ENCODE peak calls at places on chromosomes 7 and 10, in ten cellular contexts. W, N, Y, V, G, B, X, J, M and H are unnamed samples.

GRCh38 chr7:140475747-140476333 is 3.5 kb downstream of the MKRN1 start:
- DNase-seq in W (peak), N (peak), Y (no peak), V (no peak), G (no peak), B (no peak), X (no peak), J (peak), M (no peak), H (peak)

GRCh38 chr7:112080974-112081373 is 125.2 kb downstream of the DOCK4 start:
- DNase-seq in W (no peak), N (no peak), Y (no peak), V (no peak), G (no peak), B (no peak), X (no peak), J (peak), M (peak), H (no peak)

GRCh38 chr7:105304040-105304895 is 84.5 kb downstream of the SRPK2 start:
- DNase-seq in W (no peak), N (peak), Y (no peak), V (no peak), G (no peak), B (no peak), X (no peak), J (no peak), M (peak), H (no peak)

GRCh38 chr7:7921830-7922229 is 46.8 kb upstream of the GLCCI1 start:
- DNase-seq in W (no peak), N (no peak), Y (no peak), V (no peak), G (no peak), B (no peak), X (no peak), J (no peak), M (no peak), H (no peak)

GRCh38 chr10:122267849-122268737 is 3.0 kb upstream of the BTBD16 start:
- DNase-seq in W (peak), N (peak), Y (no peak), V (peak), G (no peak), B (peak), X (peak), J (peak), M (no peak), H (peak)

GRCh38 chr7:141451232-141451631 is 100.0 kb upstream of the AGK start:
- DNase-seq in W (no peak), N (no peak), Y (no peak), V (no peak), G (no peak), B (no peak), X (no peak), J (no peak), M (no peak), H (no peak)

GRCh38 chr7:46576950-46577349 is 655.9 kb upstream of the IGFBP3 start:
- DNase-seq in W (no peak), N (no peak), Y (no peak), V (no peak), G (no peak), B (no peak), X (no peak), J (no peak), M (no peak), H (no peak)

GRCh38 chr7:32318300-32319018 is 171.7 kb downstream of the LSM5 start:
- DNase-seq in W (no peak), N (no peak), Y (no peak), V (no peak), G (no peak), B (no peak), X (peak), J (no peak), M (no peak), H (no peak)

GRCh38 chr10:98269435-98269912 is 1.5 kb upstream of the LOXL4 start:
- DNase-seq in W (peak), N (peak), Y (peak), V (peak), G (peak), B (no peak), X (peak), J (peak), M (peak), H (no peak)

GRCh38 chr10:13945760-13946460 is 359.1 kb downstream of the PRPF18 start:
- DNase-seq in W (no peak), N (no peak), Y (no peak), V (no peak), G (no peak), B (no peak), X (no peak), J (peak), M (no peak), H (no peak)

GRCh38 chr7:119842337-119842736 is 430.6 kb upstream of the KCND2 start:
- DNase-seq in W (no peak), N (no peak), Y (no peak), V (no peak), G (no peak), B (no peak), X (no peak), J (no peak), M (no peak), H (no peak)

GRCh38 chr10:47065903-47066302 is 154.7 kb downstream of the PTPN20 start:
- DNase-seq in W (no peak), N (no peak), Y (no peak), V (no peak), G (no peak), B (no peak), X (no peak), J (no peak), M (no peak), H (no peak)

GRCh38 chr10:34507217-34507616 is 307.9 kb downstream of the PARD3 start:
- DNase-seq in W (no peak), N (no peak), Y (no peak), V (no peak), G (no peak), B (no peak), X (no peak), J (no peak), M (no peak), H (no peak)

GRCh38 chr10:26765549-26765948 is 68.0 kb downstream of the PDSS1 start:
- DNase-seq in W (no peak), N (no peak), Y (no peak), V (no peak), G (no peak), B (no peak), X (no peak), J (no peak), M (no peak), H (no peak)

GRCh38 chr10:12782537-12782936 is 219.0 kb downstream of the CCDC3 start:
- DNase-seq in W (peak), N (peak), Y (no peak), V (peak), G (no peak), B (no peak), X (peak), J (peak), M (no peak), H (no peak)

GRCh38 chr7:99224263-99224947 is 16.5 kb upstream of the KPNA7 start:
- DNase-seq in W (no peak), N (peak), Y (no peak), V (no peak), G (peak), B (no peak), X (no peak), J (peak), M (peak), H (no peak)

GRCh38 chr10:34438741-34439140 is 376.4 kb downstream of the PARD3 start:
- DNase-seq in W (no peak), N (no peak), Y (no peak), V (no peak), G (no peak), B (no peak), X (no peak), J (no peak), M (no peak), H (no peak)

GRCh38 chr7:48096273-48096672 is 7.2 kb downstream of the UPP1 start:
- DNase-seq in W (no peak), N (no peak), Y (no peak), V (no peak), G (no peak), B (no peak), X (no peak), J (no peak), M (no peak), H (no peak)

GRCh38 chr7:158574308-158575036 is 13.2 kb downstream of the PTPRN2 start:
- DNase-seq in W (no peak), N (no peak), Y (no peak), V (no peak), G (no peak), B (no peak), X (no peak), J (no peak), M (no peak), H (no peak)

GRCh38 chr7:158570449-158571170 is 17.0 kb downstream of the PTPRN2 start:
- DNase-seq in W (no peak), N (no peak), Y (no peak), V (no peak), G (no peak), B (no peak), X (no peak), J (no peak), M (no peak), H (no peak)

GRCh38 chr7:158569858-158570239 is 17.8 kb downstream of the PTPRN2 start:
- DNase-seq in W (no peak), N (no peak), Y (no peak), V (no peak), G (no peak), B (no peak), X (no peak), J (no peak), M (no peak), H (no peak)

GRCh38 chr7:158573310-158573709 is 14.3 kb downstream of the PTPRN2 start:
- DNase-seq in W (no peak), N (no peak), Y (no peak), V (no peak), G (no peak), B (no peak), X (no peak), J (no peak), M (no peak), H (no peak)

DNA sequence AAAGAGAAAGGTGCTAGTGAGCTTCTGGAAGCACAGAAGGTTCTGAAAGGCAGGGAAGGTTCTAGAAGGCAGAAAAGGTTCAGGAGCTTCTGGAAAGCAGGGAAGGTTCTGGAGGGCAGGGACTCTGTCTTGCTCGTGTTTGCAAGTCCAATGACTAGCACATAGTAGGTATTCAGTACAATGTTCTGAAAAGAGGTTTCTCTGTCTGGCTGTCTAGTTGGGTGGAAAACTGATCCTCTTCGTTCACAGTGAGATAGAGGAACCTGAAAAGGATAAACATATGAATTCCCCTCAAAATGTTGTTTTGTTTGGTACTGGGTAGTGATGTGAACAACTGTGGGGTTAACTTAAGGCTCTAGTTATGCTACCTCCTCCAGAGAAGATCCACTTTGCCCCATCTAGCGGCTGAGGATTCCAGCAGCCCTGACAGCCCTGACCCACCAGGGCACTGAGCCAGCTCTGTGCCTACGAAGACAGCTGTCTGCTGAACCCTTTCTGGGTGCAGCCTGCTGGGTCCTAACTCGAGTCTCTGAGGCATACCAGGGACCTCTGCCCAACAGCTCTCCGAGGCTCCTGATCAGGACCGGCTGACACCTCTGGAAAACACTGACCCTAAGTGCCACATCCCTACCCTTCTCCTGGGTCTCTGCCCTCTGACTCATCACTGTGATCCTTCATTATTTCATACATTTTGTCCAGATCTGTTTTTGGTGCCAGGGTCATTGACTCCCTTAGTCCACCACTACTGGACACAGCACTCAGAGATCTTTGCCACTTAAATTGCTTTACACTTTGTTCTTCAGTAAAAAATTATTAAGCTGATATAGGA is 15.4 kb downstream of the PTPRN2 start:
- DNase-seq in W (no peak), N (no peak), Y (no peak), V (no peak), G (no peak), B (no peak), X (no peak), J (peak), M (no peak), H (no peak)
- TF ChIP-seq CTCF in W (no peak), N (no peak), Y (no peak), V (no peak), G (no peak), B (no peak), X (peak), J (no peak), M (no peak), H (no peak)

DNA sequence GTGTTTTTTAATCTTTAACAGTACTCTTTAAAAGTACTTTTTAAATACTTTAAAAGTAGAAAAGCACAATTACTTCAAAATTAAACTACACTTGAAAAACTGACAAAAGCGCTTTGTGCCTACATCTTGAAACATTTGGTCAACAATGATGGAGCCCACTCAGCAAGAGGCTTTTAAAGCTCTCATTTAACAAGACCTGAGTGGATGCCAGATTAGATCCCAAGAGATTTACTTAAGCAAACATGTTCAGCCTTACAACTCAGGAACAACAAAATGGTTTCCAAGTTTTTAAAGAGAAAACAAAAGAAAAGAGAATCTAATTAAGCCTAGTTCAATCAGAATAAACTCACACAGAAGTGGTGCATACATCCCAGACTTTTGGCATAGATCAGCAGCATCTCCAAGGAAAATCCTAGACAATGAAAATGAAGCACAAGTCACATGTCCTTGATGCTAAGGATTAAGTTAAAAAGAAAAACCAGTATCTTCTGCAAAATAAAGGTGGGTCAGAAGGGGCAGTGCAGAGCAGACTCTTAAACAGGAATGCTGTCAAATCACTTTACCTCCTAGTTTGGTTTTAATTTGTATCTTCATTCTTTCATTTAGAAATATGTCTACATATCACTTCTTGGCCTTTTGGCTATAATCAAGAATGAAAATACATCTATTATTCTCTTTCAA is 26.2 kb downstream of the HIBADH start:
- DNase-seq in W (no peak), N (no peak), Y (no peak), V (no peak), G (no peak), B (no peak), X (no peak), J (no peak), M (no peak), H (no peak)
- TF ChIP-seq CTCF in W (no peak), N (no peak), Y (no peak), V (no peak), G (no peak), B (no peak), X (no peak), J (no peak), M (no peak), H (no peak)

GRCh38 chr10:70265032-70265689 is 18.6 kb downstream of the NPFFR1 start:
- DNase-seq in W (no peak), N (peak), Y (no peak), V (no peak), G (no peak), B (no peak), X (no peak), J (no peak), M (no peak), H (no peak)

GRCh38 chr10:70266056-70266455 is 17.7 kb downstream of the NPFFR1 start:
- DNase-seq in W (no peak), N (no peak), Y (no peak), V (no peak), G (no peak), B (no peak), X (no peak), J (no peak), M (no peak), H (no peak)

GRCh38 chr10:70266701-70267100 is 17.1 kb downstream of the NPFFR1 start:
- DNase-seq in W (no peak), N (no peak), Y (no peak), V (no peak), G (no peak), B (no peak), X (no peak), J (no peak), M (no peak), H (no peak)

GRCh38 chr10:70268376-70268775 is 15.4 kb downstream of the NPFFR1 start:
- DNase-seq in W (no peak), N (no peak), Y (no peak), V (no peak), G (no peak), B (no peak), X (no peak), J (no peak), M (no peak), H (no peak)

DNA sequence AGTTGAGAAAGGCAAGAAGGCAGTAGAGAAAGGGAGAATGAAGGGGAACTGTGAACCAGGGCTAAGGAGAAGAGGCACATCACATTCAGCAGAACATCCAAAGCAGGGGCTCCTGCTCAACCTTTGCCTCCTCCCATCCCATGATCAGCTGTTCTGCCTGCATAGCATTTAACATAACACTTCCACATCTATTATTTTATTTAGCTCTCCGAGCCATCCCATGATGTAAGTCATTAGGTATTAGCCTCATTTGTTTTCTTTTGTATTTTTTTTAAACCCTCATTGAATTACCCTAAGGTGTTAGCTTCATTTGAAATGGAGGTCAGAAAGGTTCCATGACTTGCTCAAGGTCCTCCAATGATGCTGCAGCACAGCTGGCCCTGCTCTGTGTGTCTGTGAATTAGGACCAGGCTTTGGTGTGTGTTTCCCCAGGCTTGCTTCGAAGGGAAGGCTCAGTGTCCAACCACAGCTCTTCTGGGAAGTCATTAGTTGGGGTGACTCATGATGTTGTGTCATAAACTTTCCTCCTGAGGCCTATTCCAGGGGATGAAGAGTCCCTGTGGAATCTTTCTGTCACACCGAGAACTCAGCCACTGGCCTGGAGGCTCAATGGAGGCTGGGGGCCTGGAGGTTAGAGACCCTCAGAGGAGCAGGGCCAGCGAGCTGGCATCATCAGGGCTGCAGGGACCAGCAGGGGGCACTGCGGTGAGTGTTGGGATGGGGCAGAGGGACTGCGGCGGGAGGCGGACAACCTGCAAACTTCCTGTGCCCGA is 16.5 kb downstream of the NPFFR1 start:
- DNase-seq in W (no peak), N (peak), Y (peak), V (no peak), G (no peak), B (no peak), X (no peak), J (no peak), M (peak), H (no peak)
- TF ChIP-seq CTCF in W (no peak), N (no peak), Y (peak), V (no peak), G (no peak), B (no peak), X (peak), J (no peak), M (peak), H (peak)

GRCh38 chr7:33794419-33794818 is 110.9 kb upstream of the BMPER start:
- DNase-seq in W (no peak), N (no peak), Y (no peak), V (no peak), G (no peak), B (no peak), X (no peak), J (no peak), M (no peak), H (no peak)

GRCh38 chr7:33792041-33792440 is 113.3 kb upstream of the BMPER start:
- DNase-seq in W (no peak), N (no peak), Y (no peak), V (no peak), G (no peak), B (no peak), X (no peak), J (no peak), M (no peak), H (no peak)

GRCh38 chr7:33794959-33795358 is 110.4 kb upstream of the BMPER start:
- DNase-seq in W (no peak), N (no peak), Y (no peak), V (no peak), G (no peak), B (no peak), X (no peak), J (no peak), M (no peak), H (no peak)

GRCh38 chr7:33792547-33793105 is 112.7 kb upstream of the BMPER start:
- DNase-seq in W (no peak), N (no peak), Y (no peak), V (no peak), G (no peak), B (no peak), X (no peak), J (no peak), M (no peak), H (no peak)

GRCh38 chr7:33793616-33794015 is 111.7 kb upstream of the BMPER start:
- DNase-seq in W (no peak), N (no peak), Y (no peak), V (no peak), G (no peak), B (no peak), X (no peak), J (no peak), M (no peak), H (no peak)
- TF ChIP-seq CTCF in W (no peak), N (no peak), Y (no peak), V (no peak), G (no peak), B (no peak), X (no peak), J (no peak), M (no peak), H (no peak)

DNA sequence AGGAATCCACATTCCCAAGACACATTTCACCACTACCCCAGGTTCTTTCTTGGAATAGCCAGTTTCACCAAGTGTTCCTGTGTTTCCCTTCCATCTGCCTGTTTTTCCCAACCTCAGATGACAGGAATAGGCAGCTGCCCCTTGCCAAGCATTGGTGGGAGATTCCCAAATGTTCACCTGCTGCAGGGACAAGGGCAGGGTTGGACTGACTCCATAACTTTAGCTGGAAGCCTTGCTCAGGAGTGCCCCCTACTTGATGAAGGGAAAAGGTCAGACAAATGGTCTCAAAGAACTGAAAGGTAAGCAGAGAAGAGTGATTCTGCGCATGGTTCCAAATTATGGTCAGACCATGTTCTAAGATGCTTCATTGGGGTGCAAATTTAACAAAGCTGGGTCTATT is 45.1 kb upstream of the LYZL1 start:
- DNase-seq in W (no peak), N (peak), Y (no peak), V (no peak), G (no peak), B (no peak), X (no peak), J (no peak), M (no peak), H (no peak)
- TF ChIP-seq CTCF in W (no peak), N (peak), Y (peak), V (peak), G (no peak), B (no peak), X (peak), J (no peak), M (peak), H (peak)

GRCh38 chr7:30925913-30926312 is 14.3 kb downstream of the AQP1 start:
- DNase-seq in W (peak), N (no peak), Y (no peak), V (no peak), G (peak), B (peak), X (peak), J (no peak), M (no peak), H (peak)
- TF ChIP-seq CTCF in W (no peak), N (no peak), Y (no peak), V (no peak), G (no peak), B (no peak), X (no peak), J (no peak), M (no peak), H (no peak)

GRCh38 chr10:323651-324293 is 188.5 kb downstream of the ZMYND11 start:
- DNase-seq in W (peak), N (peak), Y (peak), V (peak), G (peak), B (no peak), X (peak), J (no peak), M (peak), H (no peak)
- TF ChIP-seq CTCF in W (no peak), N (no peak), Y (peak), V (no peak), G (no peak), B (no peak), X (no peak), J (no peak), M (no peak), H (no peak)